ENCODE peak calls at places on chromosomes 16 and 17, in five cellular contexts. B, E, U, C and Q are unnamed samples.

GRCh38 chr16:64437706-64438329 is 684.0 kb downstream of the CDH11 start:
- DNase-seq in B (no peak), E (no peak), U (no peak), C (no peak), Q (no peak)

GRCh38 chr17:68344701-68345136 is 53.4 kb downstream of the ARSG start:
- DNase-seq in B (no peak), E (peak), U (peak), C (no peak), Q (no peak)

GRCh38 chr17:80922580-80923160 is 69.0 kb upstream of the CHMP6 start:
- DNase-seq in B (no peak), E (no peak), U (no peak), C (no peak), Q (no peak)

GRCh38 chr16:53912155-53912554 is 208.2 kb downstream of the FTO start:
- DNase-seq in B (peak), E (no peak), U (no peak), C (no peak), Q (no peak)

GRCh38 chr16:5502467-5502869 is 404.9 kb upstream of the EEF2KMT start:
- DNase-seq in B (peak), E (no peak), U (no peak), C (no peak), Q (no peak)

GRCh38 chr16:85936761-85937343 is 37.9 kb downstream of the IRF8 start:
- DNase-seq in B (peak), E (no peak), U (no peak), C (peak), Q (no peak)

GRCh38 chr17:36095992-36096391 is 6.0 kb upstream of the CCL3 start:
- DNase-seq in B (no peak), E (no peak), U (peak), C (no peak), Q (no peak)

GRCh38 chr17:79023886-79024771 is at the start of gene C1QTNF1:
- DNase-seq in B (peak), E (no peak), U (no peak), C (peak), Q (no peak)

GRCh38 chr17:18219016-18219415 is 6.4 kb upstream of the LLGL1 start:
- DNase-seq in B (no peak), E (no peak), U (no peak), C (peak), Q (no peak)

GRCh38 chr17:76685366-76685765 is 25.4 kb downstream of the MXRA7 start:
- DNase-seq in B (no peak), E (no peak), U (no peak), C (no peak), Q (no peak)

GRCh38 chr16:2473999-2474876 is 689 bp upstream of the TBC1D24 start:
- DNase-seq in B (peak), E (peak), U (peak), C (peak), Q (no peak)

GRCh38 chr17:51585514-51586104 is 325.3 kb downstream of the UTP18 start:
- DNase-seq in B (peak), E (no peak), U (no peak), C (no peak), Q (no peak)

GRCh38 chr16:3739636-3740035 is 22.3 kb upstream of the TRAP1 start:
- DNase-seq in B (no peak), E (no peak), U (no peak), C (no peak), Q (no peak)

GRCh38 chr17:8762012-8762411 is 3.7 kb upstream of the SPDYE4 start:
- DNase-seq in B (no peak), E (no peak), U (no peak), C (no peak), Q (no peak)

GRCh38 chr16:8735574-8735973 is 61.2 kb downstream of the ABAT start:
- DNase-seq in B (no peak), E (no peak), U (no peak), C (no peak), Q (no peak)

GRCh38 chr16:73143681-73144370 is 95.9 kb upstream of the ZFHX3 start:
- DNase-seq in B (no peak), E (no peak), U (no peak), C (peak), Q (no peak)

GRCh38 chr17:72622661-72623433 is 469.6 kb downstream of the SLC39A11 start:
- DNase-seq in B (peak), E (no peak), U (no peak), C (no peak), Q (no peak)

GRCh38 chr16:85636234-85636812 is 23.2 kb downstream of the GSE1 start:
- DNase-seq in B (peak), E (no peak), U (no peak), C (no peak), Q (no peak)

GRCh38 chr17:58680038-58680369 is 11.8 kb downstream of the TEX14 start:
- DNase-seq in B (no peak), E (no peak), U (no peak), C (no peak), Q (no peak)

GRCh38 chr17:79946352-79947231 is 89.1 kb downstream of the TBC1D16 start:
- DNase-seq in B (no peak), E (no peak), U (no peak), C (no peak), Q (no peak)

GRCh38 chr17:82568997-82569393 is 49.5 kb downstream of the FOXK2 start:
- DNase-seq in B (no peak), E (no peak), U (no peak), C (no peak), Q (no peak)

GRCh38 chr17:40485851-40486512 is 15.4 kb downstream of the TNS4 start:
- DNase-seq in B (peak), E (no peak), U (no peak), C (peak), Q (no peak)

GRCh38 chr17:61927211-61928100 is at the start of gene INTS2:
- DNase-seq in B (peak), E (peak), U (peak), C (peak), Q (peak)

GRCh38 chr17:74453665-74454196 is 12.7 kb upstream of the CD300A start:
- DNase-seq in B (peak), E (peak), U (peak), C (no peak), Q (peak)

GRCh38 chr16:21166561-21166961 is 8.1 kb downstream of the LDAF1 start:
- DNase-seq in B (peak), E (no peak), U (no peak), C (peak), Q (no peak)

GRCh38 chr16:2776500-2777139 is 460 bp downstream of the ELOB start:
- DNase-seq in B (no peak), E (no peak), U (no peak), C (peak), Q (no peak)

GRCh38 chr17:4881761-4882555 is 17.4 kb upstream of the C17orf107 start:
- DNase-seq in B (peak), E (peak), U (peak), C (peak), Q (peak)

GRCh38 chr16:23302045-23302956 is at the start of gene SCNN1B:
- DNase-seq in B (no peak), E (no peak), U (no peak), C (peak), Q (no peak)

GRCh38 chr16:90023078-90023447 is 3.8 kb upstream of the DBNDD1 start:
- DNase-seq in B (peak), E (no peak), U (no peak), C (peak), Q (no peak)

GRCh38 chr16:50712568-50712914 is 19.1 kb downstream of the NOD2 start:
- DNase-seq in B (peak), E (no peak), U (peak), C (no peak), Q (no peak)

GRCh38 chr17:9928601-9929341 is 23.7 kb upstream of the RCVRN start:
- DNase-seq in B (peak), E (no peak), U (no peak), C (peak), Q (no peak)

GRCh38 chr17:27354051-27354490 is 60.2 kb downstream of the WSB1 start:
- DNase-seq in B (no peak), E (no peak), U (no peak), C (no peak), Q (no peak)

GRCh38 chr16:74778646-74779045 is 4.0 kb upstream of the FA2H start:
- DNase-seq in B (no peak), E (no peak), U (no peak), C (no peak), Q (no peak)